ENCODE peak calls at places on chromosomes 2 and 18, in six cellular contexts. N is psoas muscle, W is suprapubic skin, B is cardiac fibroblast, S is choroid plexus epithelial cell, F is ovary. T is an unnamed sample.

GRCh38 chr18:41655074-41655473 is 300.0 kb upstream of the PIK3C3 start:
- DNase-seq in B (peak; percentile 34), S (peak; percentile 58), N (no peak), F (no peak), W (no peak), T (no peak)

GRCh38 chr2:86194751-86195054 is 559 bp downstream of the IMMT start:
- DNase-seq in N (no peak), W (no peak), S (no peak), F (peak; percentile 93), B (no peak), T (no peak)

GRCh38 chr2:219429958-219430586 is 4.6 kb upstream of the SPEG start:
- DNase-seq in B (no peak), S (no peak), N (no peak), W (no peak), F (no peak), T (peak; percentile 41)

GRCh38 chr2:78682781-78683180 is 342.7 kb upstream of the REG3G start:
- DNase-seq in F (no peak), N (no peak), B (no peak), W (no peak), S (peak; percentile 18), T (no peak)

GRCh38 chr2:112869258-112869842 is 32.8 kb upstream of the IL1B start:
- DNase-seq in B (peak; percentile 80), F (no peak), S (peak; percentile 52), W (peak; percentile 85), N (peak; percentile 69), T (no peak)

GRCh38 chr2:439540-440465 is 151.9 kb upstream of the ALKAL2 start:
- DNase-seq in N (no peak), F (no peak), B (no peak), W (no peak), S (no peak), T (no peak)

GRCh38 chr18:6569813-6570212 is 155.1 kb upstream of the L3MBTL4 start:
- DNase-seq in F (no peak), S (no peak), W (no peak), N (no peak), B (no peak), T (no peak)

GRCh38 chr2:223262946-223263345 is 211.0 kb downstream of the KCNE4 start:
- DNase-seq in W (no peak), N (no peak), S (peak; percentile 35), F (no peak), B (no peak), T (no peak)

GRCh38 chr18:12745095-12745820 is 42.4 kb downstream of the PSMG2 start:
- DNase-seq in N (no peak), W (no peak), S (no peak), B (no peak), F (no peak), T (no peak)

GRCh38 chr2:20015482-20016083 is 3.1 kb upstream of the MATN3 start:
- DNase-seq in S (peak; percentile 80), N (no peak), B (peak; percentile 80), F (no peak), W (no peak), T (no peak)

GRCh38 chr2:215982465-215982875 is 30.9 kb downstream of the MREG start:
- DNase-seq in S (no peak), B (no peak), W (no peak), N (no peak), F (no peak), T (no peak)

GRCh38 chr2:11539317-11540147 is 5.7 kb downstream of the GREB1 start:
- DNase-seq in N (no peak), S (peak; percentile 60), W (no peak), B (no peak), F (peak; percentile 88), T (no peak)

GRCh38 chr2:46601328-46601963 is 122.1 kb downstream of the TMEM247 start:
- DNase-seq in B (peak; percentile 28), S (peak; percentile 33), W (no peak), F (no peak), N (no peak), T (no peak)

GRCh38 chr2:70986499-70987189 is 8.0 kb downstream of the TEX261 start:
- DNase-seq in B (no peak), F (no peak), S (no peak), W (peak; percentile 43), N (no peak), T (no peak)

GRCh38 chr2:144256996-144257707 is 262.8 kb downstream of the ZEB2 start:
- DNase-seq in N (no peak), F (no peak), S (peak; percentile 54), B (peak; percentile 60), W (no peak), T (no peak)

GRCh38 chr2:124301915-124302314 is 276.8 kb downstream of the CNTNAP5 start:
- DNase-seq in S (no peak), B (no peak), W (no peak), N (no peak), F (no peak), T (no peak)

GRCh38 chr2:27051902-27052645 is 606 bp downstream of the AGBL5 start:
- DNase-seq in N (peak; percentile 76), F (peak; percentile 55), B (no peak), W (no peak), S (peak; percentile 37), T (no peak)

GRCh38 chr2:105820691-105821090 is 76.0 kb downstream of the NCK2 start:
- DNase-seq in F (no peak), N (no peak), S (no peak), W (no peak), B (no peak), T (no peak)

GRCh38 chr2:37344453-37345361 is at the start of gene QPCT:
- DNase-seq in S (peak; percentile 66), F (peak; percentile 31), B (no peak), N (peak; percentile 64), W (peak; percentile 89), T (peak; percentile 89)

GRCh38 chr2:37340637-37341036 is 3.8 kb upstream of the QPCT start:
- DNase-seq in N (no peak), S (no peak), W (no peak), F (no peak), B (no peak), T (no peak)

GRCh38 chr2:37348155-37348554 is 3.7 kb downstream of the QPCT start:
- DNase-seq in S (no peak), W (no peak), F (no peak), N (no peak), B (no peak), T (no peak)

GRCh38 chr2:37342636-37343211 is 1.7 kb upstream of the QPCT start:
- DNase-seq in N (no peak), S (no peak), B (no peak), W (no peak), F (no peak), T (no peak)

GRCh38 chr2:37343537-37344434 is 644 bp upstream of the QPCT start:
- DNase-seq in F (peak; percentile 22), S (peak; percentile 80), B (peak; percentile 69), N (no peak), W (no peak), T (no peak)
- TF ChIP-seq CTCF in F (no peak), S (peak; percentile 70), B (peak; percentile 49), N (peak; percentile 32), W (peak; percentile 22), T (peak; percentile 61)

DNA sequence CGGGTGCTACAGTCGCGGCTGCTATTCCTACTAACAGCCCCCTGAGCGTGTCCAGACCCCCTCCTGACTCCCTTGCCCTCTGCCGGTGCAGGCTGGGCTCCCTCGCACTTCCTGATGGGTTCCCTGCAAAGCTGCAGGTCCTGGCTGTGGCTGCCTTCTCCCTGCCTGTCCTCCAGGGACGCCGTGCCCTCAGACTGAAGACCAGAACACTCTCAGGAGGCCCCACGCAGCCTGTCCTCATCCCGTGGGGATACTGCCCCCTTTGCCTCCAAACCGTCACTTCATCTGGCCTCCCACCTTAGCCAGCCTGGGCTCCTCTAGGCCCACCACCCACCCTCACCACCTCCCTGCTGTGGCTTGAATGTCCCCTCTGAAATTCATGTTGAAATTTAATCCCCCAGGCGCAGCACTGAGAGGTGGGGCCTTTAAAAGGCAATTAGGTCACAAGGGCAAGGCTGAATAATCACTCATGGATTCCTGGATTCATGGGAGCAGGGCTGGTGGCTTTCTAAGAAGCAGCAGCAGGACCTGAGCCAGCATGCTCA is 198.2 kb downstream of the SEPTIN10 start:
- DNase-seq in W (no peak), N (no peak), F (no peak), S (no peak), B (no peak), T (no peak)
- TF ChIP-seq CTCF in W (no peak), N (no peak), F (no peak), S (no peak), B (no peak), T (no peak)

GRCh38 chr18:74739926-74740325 is 142.3 kb downstream of the ZNF407 start:
- DNase-seq in S (no peak), F (no peak), B (no peak), N (no peak), W (no peak), T (no peak)
- TF ChIP-seq CTCF in S (peak; percentile 6), F (no peak), B (no peak), N (no peak), W (no peak), T (no peak)

GRCh38 chr2:156064540-156064939 is 268.0 kb downstream of the NR4A2 start:
- DNase-seq in F (no peak), B (no peak), S (no peak), N (no peak), W (no peak), T (no peak)

DNA sequence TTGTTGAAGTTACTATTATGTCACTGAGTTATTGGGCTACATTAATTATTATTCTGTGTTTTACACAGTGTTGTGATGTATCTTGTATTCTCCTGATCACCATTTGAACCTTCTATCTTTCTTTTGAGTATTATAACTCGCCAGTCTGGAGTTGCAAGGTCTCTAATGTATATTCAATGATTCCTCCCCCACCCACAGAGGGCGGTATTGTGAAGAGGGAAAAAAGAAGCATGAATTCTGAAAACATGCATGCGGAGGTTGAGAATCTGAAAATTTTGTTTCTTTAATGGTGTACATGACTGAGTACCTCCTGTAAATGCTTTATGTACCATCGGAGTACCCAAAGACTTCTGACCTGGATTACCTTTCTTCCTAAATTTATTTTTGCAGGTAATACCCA is 266.6 kb downstream of the NR4A2 start:
- DNase-seq in N (no peak), S (no peak), F (no peak), B (no peak), W (no peak), T (no peak)
- TF ChIP-seq CTCF in N (no peak), S (no peak), F (no peak), B (no peak), W (no peak), T (no peak)

GRCh38 chr2:172702451-172702850 is 33.2 kb upstream of the RAPGEF4 start:
- DNase-seq in F (no peak), N (no peak), S (no peak), W (no peak), B (no peak), T (no peak)

GRCh38 chr2:172701250-172701649 is 34.4 kb upstream of the RAPGEF4 start:
- DNase-seq in B (peak; percentile 16), W (no peak), S (peak; percentile 69), F (no peak), N (no peak), T (no peak)

GRCh38 chr2:172705352-172705751 is 30.3 kb upstream of the RAPGEF4 start:
- DNase-seq in W (no peak), F (no peak), N (no peak), B (no peak), S (no peak), T (no peak)

GRCh38 chr2:172708247-172708646 is 27.4 kb upstream of the RAPGEF4 start:
- DNase-seq in F (no peak), W (no peak), S (no peak), N (no peak), B (no peak), T (no peak)

GRCh38 chr2:172704072-172704936 is 31.3 kb upstream of the RAPGEF4 start:
- DNase-seq in N (no peak), F (no peak), B (peak; percentile 36), W (no peak), S (peak; percentile 64), T (no peak)
- TF ChIP-seq CTCF in N (peak; percentile 27), F (no peak), B (peak; percentile 60), W (peak; percentile 41), S (peak; percentile 59), T (peak; percentile 78)